ENCODE peak calls at places on chromosome 22, in five cellular contexts. F is heart left ventricle, D is left ventricle myocardium inferior, J is BJ, O is K562. C is an unnamed sample.
A peak's percentile ranks its signal among the peaks of the same experiment; 100 is the strongest.

GRCh38 chr22:47120399-47120798 is 357.9 kb downstream of the TBC1D22A start:
- DNase-seq in F (no peak), D (no peak), J (no peak), O (no peak), C (peak; percentile 22)

GRCh38 chr22:35749808-35750207 is 32.1 kb downstream of the APOL5 start:
- DNase-seq in F (no peak), D (no peak), J (peak; percentile 46), O (no peak), C (no peak)

GRCh38 chr22:46370584-46371373 is 35.3 kb downstream of the TRMU start:
- DNase-seq in F (peak; percentile 14), D (no peak), J (no peak), O (no peak), C (no peak)

GRCh38 chr22:40324468-40325305 is 21.6 kb upstream of the ADSL start:
- DNase-seq in F (no peak), D (no peak), J (no peak), O (no peak), C (no peak)

GRCh38 chr22:38030311-38031133 is 26.7 kb upstream of the PICK1 start:
- DNase-seq in F (peak; percentile 64), D (no peak), J (no peak), O (no peak), C (no peak)

GRCh38 chr22:38697055-38697980 is 3.4 kb downstream of the JOSD1 start:
- DNase-seq in F (peak; percentile 47), D (no peak), J (no peak), O (peak; percentile 73), C (no peak)

GRCh38 chr22:37790234-37790633 is 17.5 kb upstream of the GCAT start:
- DNase-seq in F (no peak), D (no peak), J (no peak), O (no peak), C (no peak)

GRCh38 chr22:39707816-39708215 is 137.3 kb downstream of the CACNA1I start:
- DNase-seq in F (no peak), D (no peak), J (no peak), O (no peak), C (no peak)

GRCh38 chr22:34334893-34335292 is 414.6 kb upstream of the LARGE1 start:
- DNase-seq in F (no peak), D (no peak), J (no peak), O (no peak), C (no peak)

GRCh38 chr22:35541254-35541748 is 670 bp downstream of the RASD2 start:
- DNase-seq in F (peak; percentile 42), D (no peak), J (no peak), O (no peak), C (no peak)

GRCh38 chr22:48665286-48666010 is 1162.2 kb downstream of the BRD1 start:
- DNase-seq in F (no peak), D (no peak), J (no peak), O (no peak), C (no peak)

GRCh38 chr22:35894464-35894878 is 134.2 kb downstream of the RBFOX2 start:
- DNase-seq in F (peak; percentile 70), D (no peak), J (no peak), O (no peak), C (no peak)

GRCh38 chr22:40890881-40891280 is 29.0 kb upstream of the DNAJB7 start:
- DNase-seq in F (no peak), D (no peak), J (no peak), O (no peak), C (no peak)

GRCh38 chr22:22171357-22172218 is 73.0 kb upstream of the VPREB1 start:
- DNase-seq in F (no peak), D (no peak), J (no peak), O (peak; percentile 61), C (no peak)

GRCh38 chr22:41917906-41918791 is 3.3 kb upstream of the SHISA8 start:
- DNase-seq in F (peak; percentile 81), D (peak; percentile 65), J (no peak), O (peak; percentile 42), C (peak; percentile 78)

GRCh38 chr22:32695451-32695891 is 106.0 kb upstream of the TIMP3 start:
- DNase-seq in F (no peak), D (no peak), J (peak; percentile 71), O (no peak), C (no peak)

GRCh38 chr22:37498289-37498909 is 12.2 kb upstream of the MFNG start:
- DNase-seq in F (no peak), D (no peak), J (no peak), O (peak; percentile 62), C (no peak)

GRCh38 chr22:50011447-50012200 is 941 bp downstream of the IL17REL start:
- DNase-seq in F (no peak), D (peak; percentile 5), J (no peak), O (no peak), C (no peak)

GRCh38 chr22:36325163-36326031 is 62.4 kb downstream of the MYH9 start:
- DNase-seq in F (peak; percentile 71), D (no peak), J (peak; percentile 66), O (no peak), C (no peak)

GRCh38 chr22:47177334-47177815 is 414.9 kb downstream of the TBC1D22A start:
- DNase-seq in F (peak; percentile 14), D (no peak), J (no peak), O (no peak), C (peak; percentile 29)

GRCh38 chr22:46090051-46090591 is 60.2 kb upstream of the PPARA start:
- DNase-seq in F (peak; percentile 70), D (peak; percentile 60), J (no peak), O (no peak), C (no peak)

GRCh38 chr22:49021097-49021925 is 806.4 kb downstream of the BRD1 start:
- DNase-seq in F (peak; percentile 20), D (no peak), J (no peak), O (no peak), C (no peak)

GRCh38 chr22:45998638-45999378 is 21.8 kb upstream of the WNT7B start:
- DNase-seq in F (peak; percentile 20), D (peak; percentile 12), J (no peak), O (no peak), C (no peak)

GRCh38 chr22:23826510-23827350 is 12.1 kb downstream of the DERL3 start:
- DNase-seq in F (no peak), D (no peak), J (peak; percentile 35), O (no peak), C (no peak)

GRCh38 chr22:37534445-37534844 is 15.2 kb upstream of the CARD10 start:
- DNase-seq in F (no peak), D (no peak), J (no peak), O (no peak), C (no peak)

GRCh38 chr22:44441401-44442185 is 56.4 kb downstream of the RTL6 start:
- DNase-seq in F (no peak), D (no peak), J (no peak), O (no peak), C (peak; percentile 43)
- TF ChIP-seq CTCF in F (no peak), D (no peak), J (no peak), O (no peak), C (no peak)

GRCh38 chr22:30212996-30213441 is 33.5 kb downstream of the LIF start:
- DNase-seq in F (no peak), D (no peak), J (no peak), O (no peak), C (peak; percentile 72)
- TF ChIP-seq CTCF in F (no peak), D (no peak), J (no peak), O (no peak), C (no peak)

GRCh38 chr22:43241699-43242386 is 54.9 kb upstream of the TTLL12 start:
- DNase-seq in F (no peak), D (no peak), J (no peak), O (no peak), C (no peak)

GRCh38 chr22:43243275-43243768 is 56.4 kb upstream of the TTLL12 start:
- DNase-seq in F (no peak), D (no peak), J (no peak), O (no peak), C (no peak)

GRCh38 chr22:43241138-43241597 is 54.2 kb upstream of the TTLL12 start:
- DNase-seq in F (no peak), D (no peak), J (no peak), O (peak; percentile 31), C (no peak)

GRCh38 chr22:43244385-43244784 is 57.5 kb upstream of the TTLL12 start:
- DNase-seq in F (no peak), D (no peak), J (no peak), O (no peak), C (no peak)

DNA sequence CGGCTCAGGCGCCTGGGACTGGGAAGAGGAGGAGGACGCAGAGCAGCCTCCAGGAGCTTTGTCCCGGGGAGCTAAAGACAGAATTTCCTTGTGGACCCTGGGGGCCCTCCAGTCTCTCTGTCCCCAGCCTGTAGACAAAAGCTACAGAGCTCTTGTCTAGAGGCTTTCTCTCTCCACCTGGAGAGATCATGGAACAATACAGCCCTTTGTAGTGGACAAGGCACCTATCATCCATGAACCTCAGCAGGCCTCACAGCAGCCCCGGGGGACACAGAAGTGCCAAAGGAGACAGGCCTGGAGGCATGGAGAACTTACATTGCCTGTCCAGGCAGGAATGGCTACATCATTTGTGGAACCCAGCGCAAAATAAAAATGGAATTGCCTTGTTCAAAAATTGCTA is 55.7 kb upstream of the TTLL12 start:
- DNase-seq in F (no peak), D (no peak), J (no peak), O (no peak), C (no peak)
- TF ChIP-seq CTCF in F (no peak), D (no peak), J (no peak), O (no peak), C (no peak)

GRCh38 chr22:25880524-25880923 is 138.5 kb downstream of the MYO18B start:
- DNase-seq in F (no peak), D (no peak), J (no peak), O (no peak), C (no peak)
- TF ChIP-seq CTCF in F (no peak), D (peak; percentile 10), J (no peak), O (no peak), C (no peak)